ENCODE peak calls at places on chromosomes 11 and 22, in nine cellular contexts. Y is coronary artery, Q is kidney, A is stomach, W is spleen, V is body of pancreas, I is left lung, O is Caco-2, X is right atrium auricular region. E is an unnamed sample.

GRCh38 chr11:46202149-46202548 is 75.3 kb upstream of the CREB3L1 start:
- DNase-seq in Y (no peak), Q (no peak), A (no peak), W (no peak), V (no peak), I (no peak), O (no peak), X (no peak), E (no peak)

GRCh38 chr22:39524753-39525657 is 4.6 kb downstream of the ATF4 start:
- DNase-seq in Y (no peak), Q (peak), A (no peak), W (no peak), V (no peak), I (no peak), O (no peak), X (no peak), E (no peak)

GRCh38 chr11:110759972-110760381 is 47.7 kb upstream of the ARHGAP20 start:
- DNase-seq in Y (no peak), Q (no peak), A (peak), W (no peak), V (no peak), I (no peak), O (no peak), X (no peak), E (no peak)

GRCh38 chr22:31618057-31618456 is 44.0 kb downstream of the PISD start:
- DNase-seq in Y (no peak), Q (no peak), A (no peak), W (no peak), V (no peak), I (no peak), O (no peak), X (no peak), E (no peak)

GRCh38 chr11:28836285-28837081 is 728.3 kb downstream of the METTL15 start:
- DNase-seq in Y (no peak), Q (no peak), A (no peak), W (no peak), V (no peak), I (no peak), O (peak), X (no peak), E (peak)

GRCh38 chr11:82718307-82718706 is 15.4 kb downstream of the FAM181B start:
- DNase-seq in Y (no peak), Q (no peak), A (no peak), W (no peak), V (peak), I (no peak), O (no peak), X (no peak), E (peak)

GRCh38 chr11:104402812-104403521 is 239.0 kb upstream of the PDGFD start:
- DNase-seq in Y (no peak), Q (no peak), A (no peak), W (no peak), V (no peak), I (no peak), O (no peak), X (no peak), E (no peak)

GRCh38 chr11:2135648-2136201 is 3.5 kb downstream of the IGF2 start:
- DNase-seq in Y (no peak), Q (peak), A (no peak), W (no peak), V (no peak), I (no peak), O (peak), X (no peak), E (no peak)

GRCh38 chr11:80182906-80183305 is 742.1 kb upstream of the TENM4 start:
- DNase-seq in Y (no peak), Q (no peak), A (no peak), W (no peak), V (no peak), I (no peak), O (no peak), X (no peak), E (no peak)

GRCh38 chr11:10818594-10818993 is 9.9 kb upstream of the EIF4G2 start:
- DNase-seq in Y (no peak), Q (no peak), A (no peak), W (no peak), V (no peak), I (no peak), O (no peak), X (no peak), E (peak)

GRCh38 chr11:44926036-44926435 is 24.6 kb downstream of the TP53I11 start:
- DNase-seq in Y (no peak), Q (no peak), A (no peak), W (no peak), V (no peak), I (no peak), O (no peak), X (no peak), E (no peak)

GRCh38 chr11:45773271-45774022 is 31.5 kb upstream of the SLC35C1 start:
- DNase-seq in Y (no peak), Q (no peak), A (peak), W (no peak), V (no peak), I (no peak), O (no peak), X (peak), E (no peak)

GRCh38 chr11:69703711-69704507 is at the start of gene FGF19:
- DNase-seq in Y (no peak), Q (no peak), A (no peak), W (peak), V (no peak), I (no peak), O (peak), X (no peak), E (no peak)

GRCh38 chr11:109865558-109866186 is 227.5 kb upstream of the ZC3H12C start:
- DNase-seq in Y (no peak), Q (peak), A (no peak), W (no peak), V (peak), I (no peak), O (no peak), X (no peak), E (no peak)

GRCh38 chr11:43788394-43788793 is 92.2 kb upstream of the ALKBH3 start:
- DNase-seq in Y (no peak), Q (no peak), A (no peak), W (no peak), V (no peak), I (no peak), O (no peak), X (no peak), E (no peak)

GRCh38 chr11:86671386-86672006 is 920 bp downstream of the ME3 start:
- DNase-seq in Y (peak), Q (peak), A (peak), W (peak), V (peak), I (peak), O (peak), X (peak), E (no peak)

GRCh38 chr11:102761646-102762238 is 18.7 kb downstream of the MMP10 start:
- DNase-seq in Y (no peak), Q (no peak), A (no peak), W (no peak), V (no peak), I (no peak), O (peak), X (no peak), E (no peak)

GRCh38 chr11:113627297-113627696 is 78.8 kb downstream of the TMPRSS5 start:
- DNase-seq in Y (no peak), Q (no peak), A (no peak), W (no peak), V (no peak), I (no peak), O (no peak), X (no peak), E (no peak)

GRCh38 chr22:35921777-35922176 is 106.8 kb downstream of the RBFOX2 start:
- DNase-seq in Y (no peak), Q (no peak), A (peak), W (no peak), V (peak), I (peak), O (peak), X (peak), E (peak)

GRCh38 chr11:8219257-8220021 is 44.2 kb downstream of the LMO1 start:
- DNase-seq in Y (no peak), Q (peak), A (peak), W (no peak), V (peak), I (no peak), O (peak), X (no peak), E (peak)

GRCh38 chr22:46830841-46831240 is 68.4 kb downstream of the TBC1D22A start:
- DNase-seq in Y (peak), Q (no peak), A (no peak), W (no peak), V (no peak), I (no peak), O (no peak), X (no peak), E (no peak)

GRCh38 chr11:68107689-68108088 is 13.5 kb downstream of the CHKA start:
- DNase-seq in Y (no peak), Q (no peak), A (no peak), W (no peak), V (no peak), I (no peak), O (no peak), X (no peak), E (no peak)
- H3K4me3 ChIP-seq in Y (no peak), Q (no peak), A (no peak), W (no peak), V (no peak), I (no peak), O (no peak), X (no peak), E (no peak)

DNA sequence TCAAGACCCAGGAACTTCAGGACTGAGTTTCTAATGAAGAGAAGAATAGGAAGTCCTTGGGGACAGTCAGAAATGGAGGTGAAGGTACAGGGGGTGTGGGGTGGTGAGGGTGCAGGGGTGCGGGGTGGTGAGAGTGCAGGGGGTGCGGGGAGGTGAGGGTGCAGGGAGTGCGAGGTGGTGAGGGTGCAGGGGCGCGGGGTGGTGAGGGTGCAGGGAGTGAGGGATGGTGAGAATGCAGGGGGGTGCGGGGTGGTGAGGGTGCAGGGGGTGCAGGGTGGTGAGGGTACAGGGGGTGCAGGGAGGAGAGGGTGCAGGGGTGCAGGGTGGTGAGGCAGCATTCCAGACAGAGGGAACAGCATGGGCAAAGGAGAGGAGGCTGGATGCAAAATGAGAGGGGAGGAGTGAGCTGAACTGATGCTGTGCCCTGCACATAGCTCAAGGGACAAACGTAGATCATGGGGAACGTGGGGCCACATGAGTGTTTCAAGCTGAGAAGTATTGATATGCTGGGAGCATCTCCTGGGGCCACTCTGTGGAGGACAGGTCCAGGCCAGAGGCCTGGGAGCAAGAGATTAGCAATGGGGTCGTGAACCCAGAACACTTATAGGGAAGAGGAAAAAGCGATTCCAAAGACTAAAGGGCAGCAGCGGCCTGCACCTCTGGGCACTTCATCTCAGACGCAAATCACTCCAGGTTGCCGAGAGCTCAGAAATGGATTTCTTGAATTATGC is 23.7 kb upstream of the DAGLA start:
- DNase-seq in Y (no peak), Q (no peak), A (no peak), W (no peak), V (no peak), I (no peak), O (no peak), X (no peak), E (no peak)
- TF ChIP-seq CTCF in Y (no peak), Q (no peak), A (no peak), W (no peak), V (no peak), I (no peak), O (no peak), X (no peak), E (no peak)

DNA sequence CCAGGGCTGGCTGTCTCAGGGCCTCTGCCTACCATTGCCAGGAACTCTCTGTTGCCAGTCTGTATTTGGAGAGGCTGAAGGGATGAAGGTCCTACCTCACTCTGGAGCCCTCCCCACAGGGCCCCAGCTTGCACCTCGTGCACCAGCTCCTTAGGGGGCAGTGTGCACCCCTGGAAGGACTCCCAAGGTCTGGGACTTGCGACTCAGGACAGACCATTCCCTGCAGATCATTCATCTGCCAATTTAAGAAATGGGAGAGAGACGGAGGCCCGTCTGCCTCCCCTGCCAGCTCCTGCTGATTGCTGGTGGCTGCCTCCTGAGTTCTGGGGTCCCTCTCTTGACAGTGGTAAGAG is 27.5 kb upstream of the MALAT1 start:
- DNase-seq in Y (peak), Q (peak), A (peak), W (peak), V (peak), I (peak), O (peak), X (no peak), E (no peak)
- H3K4me3 ChIP-seq in Y (peak), Q (peak), A (peak), W (peak), V (no peak), I (peak), O (no peak), X (peak), E (peak)

DNA sequence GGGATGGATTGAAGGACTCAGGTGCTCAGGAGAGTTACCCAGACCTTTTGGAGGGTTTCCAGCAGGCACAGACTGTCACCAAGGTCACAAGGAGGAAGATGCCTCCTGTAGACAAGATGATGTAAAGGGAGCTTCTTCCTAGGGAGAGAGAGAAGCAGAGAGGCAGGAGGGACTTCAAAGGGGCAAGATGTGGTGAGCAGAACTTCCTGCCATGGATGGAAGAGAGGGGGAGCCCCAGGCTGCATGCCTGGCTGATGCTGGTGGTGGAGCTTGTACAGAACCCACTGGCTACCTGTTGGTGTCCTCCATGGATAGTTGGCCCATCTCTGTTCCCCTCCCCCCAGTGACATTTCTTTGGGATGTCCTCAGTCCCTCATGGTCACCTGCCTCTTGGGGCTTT is 4.2 kb downstream of the HEPN1 start:
- DNase-seq in Y (no peak), Q (no peak), A (no peak), W (no peak), V (no peak), I (no peak), O (no peak), X (no peak), E (no peak)
- TF ChIP-seq CTCF in Y (no peak), Q (no peak), A (no peak), W (no peak), V (no peak), I (no peak), O (no peak), X (no peak), E (no peak)

GRCh38 chr22:44180706-44181032 is at the start of gene PARVG:
- DNase-seq in Y (no peak), Q (no peak), A (no peak), W (peak), V (no peak), I (no peak), O (no peak), X (no peak), E (no peak)
- H3K4me3 ChIP-seq in Y (peak), Q (no peak), A (peak), W (peak), V (no peak), I (peak), O (no peak), X (peak), E (no peak)

DNA sequence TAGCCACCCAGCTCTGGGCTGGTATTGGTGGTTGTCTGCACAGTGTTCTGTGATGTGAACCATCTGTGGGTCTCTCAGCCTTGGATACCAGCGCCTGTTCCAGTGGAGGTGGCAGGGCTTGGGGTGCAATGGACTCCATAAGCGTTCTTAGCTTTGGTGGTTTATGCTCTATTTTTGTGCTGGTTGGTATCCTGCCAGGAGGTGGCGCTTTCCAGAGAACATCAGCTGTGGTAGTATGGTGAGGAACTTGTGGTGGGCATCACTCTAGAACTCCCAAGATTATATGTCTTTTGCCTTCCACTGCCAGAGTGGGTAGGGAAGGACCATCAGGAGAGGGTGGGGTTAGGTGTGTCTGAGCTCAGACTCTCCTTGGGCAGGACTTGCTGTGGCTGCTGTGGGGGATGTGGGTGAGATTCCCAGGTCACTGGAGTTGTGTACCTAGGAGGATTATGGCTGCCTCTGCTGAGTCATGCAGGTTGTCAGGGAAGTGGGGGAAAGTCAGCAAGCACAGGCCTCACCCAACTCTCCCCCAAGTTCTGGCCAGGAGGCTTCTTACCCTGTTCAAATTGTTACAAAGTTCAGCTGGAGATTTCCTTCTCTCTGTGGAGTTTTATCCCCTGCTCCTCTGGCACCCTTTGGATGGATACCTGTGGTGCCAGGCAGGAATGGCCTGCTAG is 47.2 kb downstream of the MRGPRX2 start:
- DNase-seq in Y (no peak), Q (no peak), A (no peak), W (no peak), V (no peak), I (no peak), O (no peak), X (no peak), E (no peak)
- TF ChIP-seq CTCF in Y (no peak), Q (no peak), A (no peak), W (no peak), V (no peak), I (no peak), O (no peak), X (no peak), E (peak)

DNA sequence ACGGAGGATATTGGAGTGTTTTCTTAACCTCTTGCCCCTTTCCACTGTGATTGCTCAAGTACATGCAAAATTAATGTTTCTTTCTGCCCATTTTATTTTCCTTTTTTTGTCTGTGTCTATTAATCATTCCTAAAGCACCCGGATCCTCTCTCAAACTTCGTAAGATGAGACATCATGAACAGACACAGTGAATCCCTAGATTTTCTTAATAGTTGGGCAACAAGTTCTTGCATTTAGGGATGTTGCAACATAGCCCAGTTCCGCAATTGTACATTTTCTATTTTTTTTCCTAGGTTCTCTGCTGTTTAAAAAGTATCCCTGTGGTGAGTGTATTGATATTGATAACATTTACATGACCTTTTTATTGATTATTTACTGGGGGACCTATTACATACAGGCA is 2.9 kb downstream of the FAM111A start:
- DNase-seq in Y (no peak), Q (no peak), A (no peak), W (no peak), V (no peak), I (no peak), O (no peak), X (no peak), E (no peak)
- H3K4me3 ChIP-seq in Y (peak), Q (no peak), A (peak), W (peak), V (no peak), I (peak), O (peak), X (peak), E (peak)

GRCh38 chr11:12485328-12485727 is 108.0 kb downstream of the PARVA start:
- DNase-seq in Y (no peak), Q (no peak), A (no peak), W (no peak), V (no peak), I (no peak), O (no peak), X (no peak), E (no peak)
- TF ChIP-seq CTCF in Y (peak), Q (peak), A (peak), W (no peak), V (peak), I (no peak), O (no peak), X (peak), E (peak)

E was measured in HFF-Myc.